ENCODE peak calls at places on chromosome 17, in five cellular contexts. B, M, U, K and F are unnamed samples.
A peak's percentile ranks its signal among the peaks of the same experiment; 100 is the strongest.

GRCh38 chr17:15920758-15921239 is 24.1 kb upstream of the ADORA2B start:
- DNase-seq in B (no peak), M (peak; percentile 20), U (no peak), K (peak; percentile 17), F (no peak)

GRCh38 chr17:17810374-17811248 is 26.2 kb downstream of the SREBF1 start:
- DNase-seq in M (peak; percentile 60), B (no peak), U (no peak), K (peak; percentile 75), F (peak; percentile 74)

GRCh38 chr17:15262291-15263205 is 2.6 kb downstream of the PMP22 start:
- DNase-seq in B (no peak), M (peak; percentile 57), K (peak; percentile 69), U (peak; percentile 17), F (peak; percentile 50)

GRCh38 chr17:16516594-16517018 is 24.6 kb upstream of the LRRC75A start:
- DNase-seq in B (no peak), U (no peak), M (no peak), K (no peak), F (peak; percentile 23)

GRCh38 chr17:48470388-48471034 is 40.5 kb upstream of the SKAP1 start:
- DNase-seq in K (peak; percentile 55), M (no peak), U (no peak), B (no peak), F (no peak)

GRCh38 chr17:977163-977562 is 2.4 kb downstream of the NXN start:
- DNase-seq in B (no peak), K (no peak), U (no peak), M (no peak), F (no peak)

GRCh38 chr17:2050871-2051387 is 4.0 kb upstream of the HIC1 start:
- DNase-seq in K (peak; percentile 77), B (no peak), U (no peak), M (no peak), F (peak; percentile 37)

GRCh38 chr17:75590314-75590761 is 2.7 kb downstream of the MYO15B start:
- DNase-seq in B (no peak), U (no peak), M (no peak), K (no peak), F (no peak)

GRCh38 chr17:75822800-75823166 is 21.4 kb downstream of the UNC13D start:
- DNase-seq in M (no peak), K (no peak), B (no peak), U (no peak), F (no peak)

GRCh38 chr17:1532836-1533602 is 16.6 kb upstream of the INPP5K start:
- DNase-seq in K (peak; percentile 81), B (peak; percentile 73), M (peak; percentile 75), U (no peak), F (no peak)

GRCh38 chr17:61808442-61808841 is 54.9 kb downstream of the BRIP1 start:
- DNase-seq in K (no peak), B (no peak), U (no peak), M (no peak), F (no peak)

GRCh38 chr17:75010683-75011406 is 1.6 kb upstream of the MRPL58 start:
- DNase-seq in K (peak; percentile 58), M (peak; percentile 34), U (no peak), B (no peak), F (no peak)

GRCh38 chr17:6660765-6661463 is 9.4 kb downstream of the C17orf100 start:
- DNase-seq in U (no peak), M (no peak), B (peak; percentile 81), K (no peak), F (no peak)

GRCh38 chr17:38705523-38705802 is 390 bp downstream of the MLLT6 start:
- DNase-seq in U (no peak), M (no peak), B (no peak), K (peak; percentile 45), F (no peak)

GRCh38 chr17:8776861-8777260 is 18.5 kb upstream of the SPDYE4 start:
- DNase-seq in U (no peak), K (no peak), B (no peak), M (no peak), F (no peak)

GRCh38 chr17:42288985-42289862 is 926 bp downstream of the STAT5A start:
- DNase-seq in U (no peak), M (peak; percentile 48), K (peak; percentile 62), B (peak; percentile 57), F (no peak)

GRCh38 chr17:52930145-52930544 is 771.6 kb upstream of the CA10 start:
- DNase-seq in K (no peak), U (no peak), B (no peak), M (no peak), F (no peak)

GRCh38 chr17:47315451-47316266 is 8.1 kb upstream of the EFCAB13 start:
- DNase-seq in B (peak; percentile 59), K (peak; percentile 77), U (no peak), M (no peak), F (peak; percentile 24)

DNA sequence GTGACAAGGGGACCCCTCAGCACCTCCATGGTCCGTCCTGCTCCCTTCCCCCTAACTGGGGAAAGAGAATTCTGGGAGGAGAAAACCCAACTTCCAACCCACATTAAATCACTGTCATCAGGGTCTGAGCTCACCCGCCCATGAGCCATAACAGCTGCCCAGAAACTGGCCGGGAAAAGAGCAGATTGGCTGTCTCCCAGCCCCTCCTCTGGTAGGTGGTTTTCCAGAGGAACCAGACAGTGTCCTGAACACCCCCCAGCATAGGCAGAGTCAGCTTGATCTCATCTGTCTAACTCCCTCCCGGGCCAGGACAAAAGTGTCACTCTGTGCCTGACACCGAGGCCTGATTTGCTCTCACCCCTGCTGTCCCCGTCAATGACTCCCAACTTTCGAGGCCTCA is 197.0 kb downstream of the AXIN2 start:
- DNase-seq in M (no peak), B (no peak), U (no peak), K (no peak), F (no peak)
- TF ChIP-seq CTCF in M (no peak), B (no peak), U (no peak), K (no peak), F (no peak)

DNA sequence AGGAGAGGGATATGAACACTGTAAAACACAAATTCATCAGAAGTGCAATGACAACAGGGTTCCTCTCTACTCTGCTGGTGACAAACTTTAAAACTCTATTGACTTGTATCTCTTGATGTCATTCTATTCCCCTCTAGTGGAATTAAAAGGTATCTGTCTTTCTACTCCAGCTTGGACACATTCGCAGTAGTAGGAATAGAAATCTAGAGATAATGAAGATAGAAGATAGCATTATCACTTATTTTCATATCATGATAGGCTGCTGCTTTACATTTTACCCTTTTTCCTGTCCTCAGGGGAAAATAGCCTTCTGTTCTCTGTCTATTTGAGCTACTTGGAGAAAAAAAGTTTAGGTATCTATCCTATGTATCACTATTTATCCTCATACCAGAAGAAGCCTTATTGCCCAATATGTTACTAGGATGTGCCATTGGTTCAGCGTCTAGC is 209.6 kb upstream of the CACNG5 start:
- DNase-seq in U (no peak), M (no peak), K (peak; percentile 62), B (no peak), F (no peak)
- TF ChIP-seq CTCF in U (peak; percentile 61), M (no peak), K (peak; percentile 54), B (no peak), F (peak; percentile 46)

GRCh38 chr17:31286587-31286986 is 10.5 kb downstream of the OMG start:
- DNase-seq in B (no peak), U (no peak), M (no peak), K (peak; percentile 19), F (no peak)
- TF ChIP-seq CTCF in B (no peak), U (peak; percentile 14), M (no peak), K (no peak), F (no peak)

DNA sequence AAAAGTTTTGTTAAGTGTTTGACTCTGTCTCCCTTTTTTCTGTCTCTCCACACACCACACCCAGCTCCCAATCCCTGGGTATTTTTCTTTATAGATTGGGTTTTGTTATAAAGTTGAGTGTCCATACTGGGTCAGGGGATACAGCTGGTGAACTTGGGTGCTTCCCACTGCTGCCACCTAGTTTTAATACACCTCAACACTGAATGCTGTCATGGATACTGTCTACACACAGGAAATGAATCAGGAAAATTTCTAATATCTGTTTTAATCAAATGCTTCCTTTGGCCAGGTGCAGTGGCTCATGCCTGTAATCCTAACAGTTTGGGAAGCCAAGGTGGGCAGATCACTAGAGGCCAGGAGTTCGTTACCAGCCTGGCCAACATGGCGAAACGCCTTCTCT is 5.3 kb upstream of the TAOK1 start:
- DNase-seq in K (no peak), B (no peak), U (no peak), M (no peak), F (no peak)
- TF ChIP-seq CTCF in K (peak; percentile 38), B (no peak), U (no peak), M (no peak), F (no peak)

GRCh38 chr17:33033176-33033575 is 41.5 kb downstream of the SPACA3 start:
- DNase-seq in M (no peak), B (no peak), U (no peak), K (no peak), F (no peak)

GRCh38 chr17:33039874-33040273 is 48.2 kb downstream of the SPACA3 start:
- DNase-seq in K (no peak), U (no peak), B (no peak), M (no peak), F (no peak)

DNA sequence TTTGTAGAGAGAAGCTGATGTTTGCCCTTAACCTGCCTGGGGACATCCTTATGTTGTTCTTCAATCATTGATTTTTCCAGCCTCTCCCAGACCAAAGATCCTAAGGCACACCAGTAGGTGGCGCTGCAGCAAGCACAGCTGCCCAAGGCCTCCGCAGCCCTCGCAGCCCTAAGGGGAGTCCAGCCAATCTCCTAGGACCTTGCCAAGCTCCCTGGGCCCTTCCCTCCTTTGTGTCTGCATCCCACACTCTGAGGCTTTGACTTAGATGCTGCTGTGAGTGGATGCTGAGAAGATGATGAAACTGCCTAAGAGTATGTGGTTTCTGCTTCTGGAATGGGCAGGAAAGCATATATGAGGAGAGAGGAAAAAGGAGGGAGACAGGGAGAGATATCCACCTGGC is 47.1 kb downstream of the SPACA3 start:
- DNase-seq in U (peak; percentile 60), B (no peak), K (peak; percentile 80), M (peak; percentile 85), F (peak; percentile 81)
- TF ChIP-seq CTCF in U (peak; percentile 83), B (no peak), K (peak; percentile 81), M (peak; percentile 80), F (peak; percentile 89)

GRCh38 chr17:30236297-30236624 is 764 bp upstream of the SLC6A4 start:
- DNase-seq in B (no peak), U (no peak), M (no peak), K (no peak), F (no peak)

GRCh38 chr17:30235386-30236296 is at the start of gene SLC6A4:
- DNase-seq in M (peak; percentile 39), B (no peak), K (peak; percentile 72), U (no peak), F (peak; percentile 39)

GRCh38 chr17:30238003-30238344 is 2.5 kb upstream of the SLC6A4 start:
- DNase-seq in U (no peak), K (no peak), M (no peak), B (no peak), F (no peak)

GRCh38 chr17:30237296-30238002 is 2.0 kb upstream of the SLC6A4 start:
- DNase-seq in B (no peak), M (no peak), U (no peak), K (peak; percentile 47), F (no peak)

DNA sequence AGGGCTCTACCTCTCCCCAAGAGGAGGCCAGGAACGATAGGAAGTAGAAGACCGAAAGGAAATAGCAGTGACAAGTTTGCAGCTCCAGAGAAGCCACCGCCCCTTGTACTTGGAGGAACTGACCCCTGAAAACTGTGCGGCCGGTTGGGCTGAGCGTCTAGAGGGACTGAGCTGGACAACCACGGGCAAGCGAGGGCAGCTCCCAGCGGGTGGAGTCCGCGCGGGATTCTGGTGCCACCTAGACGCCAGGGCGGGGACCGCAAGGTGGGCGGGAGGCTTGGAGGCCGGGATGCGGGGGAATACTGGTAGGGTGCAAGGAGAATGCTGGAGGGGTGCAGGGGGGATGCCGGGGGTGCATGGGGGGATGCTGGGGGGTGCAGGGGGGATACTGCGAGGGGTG is 1.3 kb upstream of the SLC6A4 start:
- DNase-seq in K (peak; percentile 70), M (peak; percentile 75), U (peak; percentile 60), B (no peak), F (peak; percentile 80)
- TF ChIP-seq CTCF in K (peak; percentile 69), M (no peak), U (peak; percentile 46), B (no peak), F (no peak)